ENCODE peak calls at places on chromosomes 7 and 10, in eight cellular contexts. T is endothelial cell, B is HTR-8/SVneo, S is activated T-helper 1 cell treated with Interleukin-2 at 50 U/mL for 16 hours, H is ELR, J is cerebellar cortex, G is iris pigment epithelial cell, W is SW 1271. C is an unnamed sample.

GRCh38 chr10:133530506-133530905 is 3.3 kb downstream of the CYP2E1 start:
- DNase-seq in T (no peak), B (no peak), S (no peak), H (no peak), J (no peak), G (no peak), W (no peak), C (no peak)

GRCh38 chr7:98619450-98620321 is 2.6 kb downstream of the NPTX2 start:
- DNase-seq in T (no peak), B (no peak), S (no peak), H (no peak), J (no peak), G (peak; percentile 7), W (no peak), C (no peak)

GRCh38 chr10:75788394-75789205 is 357.2 kb downstream of the LRMDA start:
- DNase-seq in T (no peak), B (no peak), S (no peak), H (peak; percentile 6), J (peak; percentile 6), G (peak; percentile 31), W (no peak), C (no peak)

GRCh38 chr10:71081229-71081560 is 131.2 kb upstream of the UNC5B start:
- DNase-seq in T (no peak), B (no peak), S (no peak), H (no peak), J (no peak), G (no peak), W (no peak), C (no peak)

GRCh38 chr7:7564323-7564780 is 2.3 kb upstream of the MIOS start:
- DNase-seq in T (no peak), B (peak; percentile 84), S (no peak), H (peak; percentile 95), J (no peak), G (peak; percentile 68), W (peak; percentile 51), C (no peak)

GRCh38 chr7:26267631-26268166 is 24.0 kb upstream of the SNX10 start:
- DNase-seq in T (no peak), B (no peak), S (no peak), H (no peak), J (no peak), G (no peak), W (no peak), C (no peak)

GRCh38 chr7:1854521-1855395 is 184.7 kb downstream of the ELFN1 start:
- DNase-seq in T (no peak), B (no peak), S (no peak), H (no peak), J (no peak), G (no peak), W (no peak), C (peak; percentile 0)

GRCh38 chr10:119025776-119026175 is 3.7 kb upstream of the NANOS1 start:
- DNase-seq in T (no peak), B (no peak), S (no peak), H (no peak), J (no peak), G (peak; percentile 20), W (no peak), C (no peak)

GRCh38 chr10:75137533-75138438 is 26.3 kb downstream of the SAMD8 start:
- DNase-seq in T (no peak), B (peak; percentile 24), S (no peak), H (peak; percentile 80), J (no peak), G (peak; percentile 44), W (no peak), C (no peak)

GRCh38 chr7:82036146-82036886 is 266.5 kb upstream of the HGF start:
- DNase-seq in T (no peak), B (no peak), S (no peak), H (peak; percentile 86), J (no peak), G (peak; percentile 92), W (peak; percentile 32), C (no peak)

GRCh38 chr10:10804998-10805737 is 212.5 kb upstream of the CELF2 start:
- DNase-seq in T (no peak), B (peak; percentile 7), S (no peak), H (peak; percentile 64), J (no peak), G (peak; percentile 48), W (peak; percentile 43), C (no peak)

GRCh38 chr10:1159131-1160061 is 103.2 kb downstream of the WDR37 start:
- DNase-seq in T (no peak), B (no peak), S (no peak), H (no peak), J (no peak), G (no peak), W (no peak), C (no peak)

GRCh38 chr10:129546106-129546505 is 79.1 kb downstream of the MGMT start:
- DNase-seq in T (no peak), B (no peak), S (no peak), H (no peak), J (no peak), G (no peak), W (no peak), C (no peak)

GRCh38 chr10:5854178-5854570 is 35.5 kb downstream of the ANKRD16 start:
- DNase-seq in T (no peak), B (no peak), S (no peak), H (no peak), J (no peak), G (no peak), W (no peak), C (no peak)

GRCh38 chr10:78255796-78256638 is 222.4 kb downstream of the RPS24 start:
- DNase-seq in T (no peak), B (peak; percentile 86), S (no peak), H (peak; percentile 100), J (no peak), G (peak; percentile 97), W (peak; percentile 77), C (no peak)

GRCh38 chr10:82750538-82750937 is 875.5 kb downstream of the NRG3 start:
- DNase-seq in T (no peak), B (no peak), S (no peak), H (no peak), J (no peak), G (no peak), W (no peak), C (no peak)

GRCh38 chr7:149870701-149871483 is 2.9 kb upstream of the ATP6V0E2 start:
- DNase-seq in T (no peak), B (no peak), S (no peak), H (no peak), J (no peak), G (no peak), W (no peak), C (no peak)

GRCh38 chr7:91465595-91466061 is 201.4 kb downstream of the FZD1 start:
- DNase-seq in T (no peak), B (no peak), S (no peak), H (no peak), J (no peak), G (peak; percentile 69), W (no peak), C (no peak)

GRCh38 chr10:68628576-68629127 is 68.5 kb downstream of the TET1 start:
- DNase-seq in T (no peak), B (peak; percentile 12), S (no peak), H (no peak), J (no peak), G (peak; percentile 32), W (no peak), C (no peak)

GRCh38 chr7:47965456-47965855 is 14.0 kb downstream of the HUS1 start:
- DNase-seq in T (no peak), B (no peak), S (no peak), H (no peak), J (peak; percentile 43), G (no peak), W (no peak), C (no peak)

GRCh38 chr10:69748621-69749020 is 53.1 kb upstream of the COL13A1 start:
- DNase-seq in T (no peak), B (no peak), S (no peak), H (no peak), J (no peak), G (no peak), W (no peak), C (no peak)

GRCh38 chr7:129273936-129274335 is 49.1 kb downstream of the AHCYL2 start:
- DNase-seq in T (no peak), B (no peak), S (no peak), H (no peak), J (no peak), G (no peak), W (no peak), C (no peak)

GRCh38 chr7:90347759-90348158 is 1.2 kb downstream of the GTPBP10 start:
- DNase-seq in T (no peak), B (no peak), S (no peak), H (no peak), J (no peak), G (no peak), W (no peak), C (no peak)

GRCh38 chr7:30062587-30062986 is 34.4 kb downstream of the PLEKHA8 start:
- DNase-seq in T (no peak), B (peak; percentile 39), S (no peak), H (peak; percentile 72), J (peak; percentile 78), G (peak; percentile 46), W (no peak), C (peak; percentile 37)

GRCh38 chr10:57822965-57823364 is 444.7 kb downstream of the IPMK start:
- DNase-seq in T (no peak), B (no peak), S (no peak), H (no peak), J (no peak), G (no peak), W (no peak), C (no peak)

GRCh38 chr7:40310213-40310612 is 175.4 kb downstream of the SUGCT start:
- DNase-seq in T (no peak), B (no peak), S (no peak), H (peak; percentile 69), J (no peak), G (no peak), W (no peak), C (no peak)

GRCh38 chr7:1544178-1544895 is 11.7 kb downstream of the TMEM184A start:
- DNase-seq in T (no peak), B (no peak), S (no peak), H (no peak), J (no peak), G (no peak), W (no peak), C (no peak)

GRCh38 chr10:133052076-133052475 is 35.6 kb upstream of the ADGRA1 start:
- DNase-seq in T (no peak), B (no peak), S (no peak), H (no peak), J (no peak), G (no peak), W (no peak), C (no peak)

GRCh38 chr10:23157691-23158369 is 34.3 kb upstream of the PTF1A start:
- DNase-seq in T (no peak), B (peak; percentile 33), S (no peak), H (peak; percentile 61), J (peak; percentile 46), G (peak; percentile 66), W (no peak), C (no peak)

GRCh38 chr7:822692-823276 is 9.5 kb upstream of the SUN1 start:
- DNase-seq in T (no peak), B (no peak), S (no peak), H (no peak), J (no peak), G (no peak), W (no peak), C (no peak)

GRCh38 chr7:29915481-29916215 is 74.0 kb downstream of the SCRN1 start:
- DNase-seq in T (no peak), B (no peak), S (no peak), H (peak; percentile 30), J (peak; percentile 48), G (peak; percentile 17), W (no peak), C (no peak)

GRCh38 chr7:148700693-148701092 is 2.0 kb downstream of the CUL1 start:
- DNase-seq in T (no peak), B (no peak), S (peak; percentile 17), H (peak; percentile 59), J (no peak), G (peak; percentile 65), W (no peak), C (peak; percentile 77)

GRCh38 chr10:71489077-71489476 is 92.4 kb downstream of the CDH23 start:
- DNase-seq in T (no peak), B (no peak), S (no peak), H (no peak), J (no peak), G (no peak), W (no peak), C (no peak)

C was measured in CD4-positive, CD25-positive, alpha-beta regulatory T cell.